ENCODE peak calls at places on chromosomes 6 and 20, in six cellular contexts. U is neural crest cell, G is mesothelial cell of epicardium, O is heart right ventricle, T is body of pancreas, J is GM13977. Q is an unnamed sample.

GRCh38 chr20:61856626-61857413 is 208.9 kb downstream of the TAF4 start:
- DNase-seq in U (no peak), G (no peak), O (no peak), T (no peak), J (no peak), Q (no peak)

GRCh38 chr6:12371151-12371550 is 81.0 kb downstream of the EDN1 start:
- DNase-seq in U (no peak), G (no peak), O (no peak), T (no peak), J (no peak), Q (no peak)

GRCh38 chr6:169200931-169201514 is 52.6 kb downstream of the THBS2 start:
- DNase-seq in U (no peak), G (no peak), O (no peak), T (no peak), J (no peak), Q (no peak)

GRCh38 chr6:49909508-49910047 is 43.2 kb upstream of the CRISP1 start:
- DNase-seq in U (no peak), G (no peak), O (no peak), T (no peak), J (no peak), Q (no peak)

GRCh38 chr20:32077192-32077591 is 25.1 kb downstream of the HCK start:
- DNase-seq in U (no peak), G (no peak), O (no peak), T (no peak), J (no peak), Q (no peak)

GRCh38 chr6:12051861-12052368 is 39.8 kb downstream of the HIVEP1 start:
- DNase-seq in U (no peak), G (no peak), O (no peak), T (no peak), J (peak), Q (no peak)

GRCh38 chr20:15333170-15333569 is 995.8 kb upstream of the FLRT3 start:
- DNase-seq in U (no peak), G (no peak), O (no peak), T (no peak), J (no peak), Q (no peak)

GRCh38 chr6:134289204-134289575 is 28.7 kb downstream of the SGK1 start:
- DNase-seq in U (no peak), G (no peak), O (no peak), T (no peak), J (no peak), Q (no peak)

GRCh38 chr6:158481612-158482473 is 78.0 kb upstream of the TMEM181 start:
- DNase-seq in U (no peak), G (no peak), O (no peak), T (no peak), J (no peak), Q (no peak)

GRCh38 chr20:39960522-39961420 is 728.3 kb downstream of the MAFB start:
- DNase-seq in U (no peak), G (no peak), O (peak), T (peak), J (no peak), Q (no peak)

GRCh38 chr20:50311308-50312001 is 120.8 kb downstream of the CEBPB start:
- DNase-seq in U (no peak), G (no peak), O (no peak), T (no peak), J (no peak), Q (no peak)

GRCh38 chr6:98292812-98293211 is 541.6 kb upstream of the POU3F2 start:
- DNase-seq in U (no peak), G (no peak), O (no peak), T (no peak), J (no peak), Q (no peak)
- TF ChIP-seq CTCF in U (no peak), G (no peak), O (no peak), T (no peak), J (no peak), Q (no peak)

GRCh38 chr6:36389353-36389752 is 1.9 kb upstream of the ETV7 start:
- DNase-seq in U (no peak), G (no peak), O (no peak), T (no peak), J (no peak), Q (no peak)

GRCh38 chr6:36387440-36388303 is at the start of gene ETV7:
- DNase-seq in U (no peak), G (no peak), O (peak), T (peak), J (peak), Q (no peak)

GRCh38 chr6:36384095-36384494 is 3.4 kb downstream of the ETV7 start:
- DNase-seq in U (no peak), G (no peak), O (no peak), T (no peak), J (no peak), Q (no peak)

GRCh38 chr6:36383608-36384007 is 3.9 kb downstream of the ETV7 start:
- DNase-seq in U (no peak), G (no peak), O (no peak), T (no peak), J (no peak), Q (no peak)

GRCh38 chr6:36386495-36387439 is 702 bp downstream of the ETV7 start:
- DNase-seq in U (no peak), G (no peak), O (peak), T (peak), J (peak), Q (no peak)
- TF ChIP-seq CTCF in U (peak), G (no peak), O (no peak), T (no peak), J (no peak), Q (no peak)

DNA sequence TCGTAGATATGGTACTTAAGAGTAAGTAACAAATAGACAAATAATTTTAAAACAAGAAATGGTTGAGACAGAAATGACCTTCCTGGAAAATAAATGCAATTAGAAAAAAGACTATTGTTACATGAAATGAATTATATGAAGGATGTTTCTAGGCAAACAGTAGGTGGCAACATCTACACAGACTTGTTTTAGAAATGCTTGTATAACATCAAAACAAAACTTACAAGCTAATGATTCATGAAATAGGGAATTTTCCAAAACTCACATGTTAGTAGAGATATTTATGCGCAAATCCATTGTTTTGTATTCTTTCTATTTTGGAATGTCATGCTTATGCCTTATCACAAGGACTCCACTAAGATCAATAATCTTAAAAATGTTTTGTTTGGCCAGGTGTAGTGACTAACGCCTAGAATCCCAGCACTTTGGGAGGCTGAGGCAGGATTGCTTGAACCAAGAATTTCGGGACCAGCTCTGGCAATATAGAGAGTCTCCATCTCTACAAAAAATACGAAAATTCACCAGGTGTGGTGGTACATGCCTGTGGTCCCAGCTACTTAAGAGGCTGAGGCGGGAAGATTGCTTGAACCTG is 32.3 kb upstream of the LGSN start:
- DNase-seq in U (no peak), G (no peak), O (no peak), T (no peak), J (peak), Q (no peak)
- TF ChIP-seq CTCF in U (peak), G (no peak), O (peak), T (peak), J (peak), Q (no peak)

GRCh38 chr6:109595998-109596397 is 95.0 kb downstream of the AK9 start:
- DNase-seq in U (no peak), G (no peak), O (no peak), T (no peak), J (peak), Q (no peak)
- TF ChIP-seq CTCF in U (peak), G (peak), O (peak), T (peak), J (peak), Q (no peak)

GRCh38 chr6:112416885-112417284 is 69.8 kb downstream of the RFPL4B start:
- DNase-seq in U (no peak), G (no peak), O (no peak), T (no peak), J (no peak), Q (no peak)

GRCh38 chr6:112413805-112414204 is 66.7 kb downstream of the RFPL4B start:
- DNase-seq in U (no peak), G (no peak), O (no peak), T (no peak), J (no peak), Q (no peak)

DNA sequence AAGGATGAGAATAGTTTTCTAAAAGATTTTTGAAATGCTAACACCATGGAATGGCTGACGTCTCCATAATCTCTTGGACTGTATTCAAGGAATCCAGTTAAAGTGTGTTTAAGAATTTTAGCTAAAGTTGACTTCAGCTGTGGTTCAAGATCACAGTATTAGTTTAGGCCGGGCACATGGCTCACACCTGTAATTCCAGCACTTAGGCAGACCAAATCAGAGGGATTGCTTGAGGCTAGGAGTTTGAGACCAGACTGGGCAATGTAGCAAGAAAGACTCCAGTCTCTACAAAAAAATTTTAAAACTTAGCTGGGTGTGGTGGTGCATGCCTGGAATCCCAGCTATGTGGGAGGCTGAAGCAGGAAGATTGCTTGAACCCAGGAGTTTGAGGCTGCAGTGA is 68.2 kb downstream of the RFPL4B start:
- DNase-seq in U (no peak), G (no peak), O (no peak), T (no peak), J (no peak), Q (no peak)
- TF ChIP-seq CTCF in U (no peak), G (no peak), O (no peak), T (no peak), J (no peak), Q (no peak)

DNA sequence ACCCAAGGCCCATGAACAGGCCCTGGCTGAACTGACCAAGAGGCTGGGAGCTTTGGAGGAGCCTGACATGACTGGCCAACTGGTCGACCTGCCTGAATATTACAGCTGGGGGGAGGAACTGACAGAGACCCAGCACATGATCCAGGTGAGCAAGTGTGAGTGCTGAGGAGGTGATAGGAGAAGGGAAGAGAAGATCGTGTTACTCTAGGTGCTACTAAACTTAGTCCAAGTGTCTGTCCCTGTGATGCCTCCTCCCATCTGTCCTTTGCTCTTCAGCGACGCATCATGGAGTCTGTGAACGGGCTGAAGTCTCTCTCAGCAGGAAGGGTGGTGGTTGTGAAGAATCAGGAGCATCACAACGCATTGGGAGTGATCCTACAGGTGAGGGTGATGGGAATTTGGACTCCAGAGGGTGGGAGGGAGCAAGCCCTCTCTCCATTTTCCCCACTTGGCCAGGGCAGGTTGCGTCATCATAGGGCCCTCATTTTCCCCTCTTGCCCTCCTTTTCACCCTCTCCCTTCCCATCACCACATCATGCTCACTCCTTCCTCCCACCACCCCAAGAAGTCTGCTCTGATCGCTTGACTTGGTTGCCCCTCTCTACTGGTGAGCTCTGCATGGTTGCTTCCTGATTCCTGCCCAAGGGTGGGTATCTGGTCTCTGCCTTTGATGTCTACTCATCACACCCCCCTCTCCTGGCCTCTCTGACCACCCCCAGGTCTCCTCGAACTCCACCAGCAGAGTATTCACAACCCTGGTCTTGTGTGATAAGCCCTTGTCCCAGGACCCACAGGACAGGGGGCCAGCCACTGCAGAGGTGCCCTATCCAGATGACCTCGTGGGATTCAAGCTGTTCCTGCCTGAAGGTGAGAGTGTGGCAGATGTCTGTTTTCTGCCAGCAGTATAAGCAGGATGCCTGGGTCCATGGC is 4.7 kb downstream of the DXO start:
- DNase-seq in U (no peak), G (no peak), O (no peak), T (no peak), J (no peak), Q (no peak)
- TF ChIP-seq CTCF in U (no peak), G (no peak), O (no peak), T (no peak), J (no peak), Q (no peak)

GRCh38 chr20:8523684-8524083 is 391.6 kb downstream of the PLCB1 start:
- DNase-seq in U (no peak), G (no peak), O (no peak), T (no peak), J (no peak), Q (no peak)
- TF ChIP-seq CTCF in U (no peak), G (no peak), O (peak), T (peak), J (no peak), Q (no peak)

Q was measured in omental fat pad.